ENCODE peak calls at places on chromosomes 7 and 10, in nine cellular contexts. J is Calu3; N is HL-60; X is Peyer's patch; A is AG09309; H is psoas muscle; R is CD4-positive, alpha-beta T cell; Y is ovary; F is fibroblast of pulmonary artery. T is an unnamed sample.
A peak's percentile ranks its signal among the peaks of the same experiment; 100 is the strongest.

GRCh38 chr7:144830024-144830785 is 5.6 kb downstream of the TPK1 start:
- DNase-seq in J (no peak), N (no peak), X (no peak), A (no peak), H (no peak), R (no peak), Y (no peak), F (no peak), T (no peak)

GRCh38 chr7:133676805-133677370 is 424.0 kb downstream of the EXOC4 start:
- DNase-seq in J (no peak), N (no peak), X (no peak), A (peak; percentile 4), H (no peak), R (no peak), Y (no peak), F (peak; percentile 55), T (no peak)

GRCh38 chr7:44145419-44145968 is 4.4 kb upstream of the MYL7 start:
- DNase-seq in J (no peak), N (no peak), X (peak; percentile 24), A (no peak), H (peak; percentile 53), R (peak; percentile 44), Y (peak; percentile 29), F (no peak), T (peak; percentile 61)

GRCh38 chr10:11595395-11595692 is 16.1 kb downstream of the USP6NL start:
- DNase-seq in J (no peak), N (no peak), X (no peak), A (no peak), H (no peak), R (no peak), Y (no peak), F (peak; percentile 49), T (no peak)

GRCh38 chr10:46544989-46545791 is 11.3 kb downstream of the GPRIN2 start:
- DNase-seq in J (peak; percentile 70), N (no peak), X (peak; percentile 14), A (no peak), H (peak; percentile 38), R (no peak), Y (peak; percentile 6), F (peak; percentile 23), T (peak; percentile 25)

GRCh38 chr7:36821617-36822016 is 97.3 kb upstream of the AOAH start:
- DNase-seq in J (no peak), N (no peak), X (no peak), A (no peak), H (no peak), R (no peak), Y (no peak), F (no peak), T (no peak)

GRCh38 chr7:64654796-64655548 is 11.0 kb upstream of the ZNF107 start:
- DNase-seq in J (no peak), N (no peak), X (no peak), A (no peak), H (no peak), R (no peak), Y (no peak), F (no peak), T (no peak)

GRCh38 chr7:115086146-115086841 is 164.4 kb downstream of the MDFIC start:
- DNase-seq in J (no peak), N (no peak), X (no peak), A (no peak), H (no peak), R (no peak), Y (no peak), F (no peak), T (no peak)

GRCh38 chr10:79381804-79382221 is 34.5 kb downstream of the PPIF start:
- DNase-seq in J (peak; percentile 51), N (no peak), X (peak; percentile 35), A (peak; percentile 58), H (peak; percentile 84), R (no peak), Y (peak; percentile 54), F (peak; percentile 86), T (peak; percentile 68)

GRCh38 chr7:80596933-80597517 is 41.4 kb upstream of the CD36 start:
- DNase-seq in J (no peak), N (no peak), X (no peak), A (no peak), H (no peak), R (no peak), Y (no peak), F (no peak), T (no peak)

GRCh38 chr7:155343150-155343549 is 45.5 kb downstream of the INSIG1 start:
- DNase-seq in J (no peak), N (no peak), X (no peak), A (no peak), H (no peak), R (no peak), Y (no peak), F (no peak), T (no peak)

GRCh38 chr10:13080643-13081042 is 19.3 kb upstream of the OPTN start:
- DNase-seq in J (no peak), N (no peak), X (no peak), A (no peak), H (no peak), R (no peak), Y (no peak), F (no peak), T (no peak)

GRCh38 chr10:91603173-91603572 is 29.7 kb downstream of the PPP1R3C start:
- DNase-seq in J (no peak), N (no peak), X (no peak), A (no peak), H (no peak), R (no peak), Y (no peak), F (no peak), T (no peak)

GRCh38 chr10:317219-317868 is 182.1 kb downstream of the ZMYND11 start:
- DNase-seq in J (no peak), N (no peak), X (peak; percentile 77), A (peak; percentile 17), H (no peak), R (no peak), Y (no peak), F (peak; percentile 83), T (no peak)

DNA sequence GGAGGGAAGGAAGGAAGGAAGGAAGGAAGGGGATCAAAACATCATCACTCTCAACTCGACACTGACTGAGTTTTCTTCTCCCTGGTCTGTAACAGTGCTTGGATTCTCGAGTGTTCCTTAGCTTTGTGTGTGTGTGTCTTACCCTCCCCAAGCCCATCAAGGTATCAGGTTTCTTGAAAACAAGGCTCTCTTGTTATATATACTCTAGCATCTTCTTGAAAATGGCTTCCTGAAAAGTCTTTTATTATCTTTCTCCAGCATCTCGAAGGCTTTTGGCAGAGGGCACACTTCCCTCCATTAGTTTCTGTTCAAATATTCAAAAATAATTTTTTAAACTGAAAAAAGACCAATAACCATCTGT is 13.4 kb downstream of the SERPINE1 start:
- DNase-seq in J (no peak), N (no peak), X (no peak), A (no peak), H (no peak), R (no peak), Y (no peak), F (peak; percentile 78), T (no peak)
- TF ChIP-seq CTCF in J (no peak), N (no peak), X (no peak), A (no peak), H (no peak), R (no peak), Y (no peak), F (no peak), T (no peak)

GRCh38 chr10:19819419-19820033 is 3.3 kb downstream of the PLXDC2 start:
- DNase-seq in J (no peak), N (no peak), X (no peak), A (no peak), H (no peak), R (no peak), Y (no peak), F (peak; percentile 76), T (no peak)
- TF ChIP-seq CTCF in J (peak; percentile 57), N (peak; percentile 21), X (no peak), A (peak; percentile 63), H (peak; percentile 82), R (peak; percentile 64), Y (peak; percentile 72), F (peak; percentile 81), T (peak; percentile 96)

GRCh38 chr7:2554654-2555053 is 670 bp downstream of the BRAT1 start:
- DNase-seq in J (no peak), N (no peak), X (no peak), A (no peak), H (no peak), R (no peak), Y (no peak), F (no peak), T (peak; percentile 37)
- TF ChIP-seq CTCF in J (no peak), N (no peak), X (no peak), A (no peak), H (no peak), R (no peak), Y (no peak), F (no peak), T (no peak)

GRCh38 chr10:71623986-71624291 is 95.6 kb downstream of the C10orf105 start:
- DNase-seq in J (no peak), N (no peak), X (no peak), A (no peak), H (no peak), R (no peak), Y (no peak), F (no peak), T (no peak)

GRCh38 chr10:71621783-71622526 is 97.6 kb downstream of the C10orf105 start:
- DNase-seq in J (peak; percentile 61), N (no peak), X (no peak), A (no peak), H (no peak), R (no peak), Y (peak; percentile 57), F (peak; percentile 11), T (no peak)

GRCh38 chr10:71621263-71621751 is 98.3 kb downstream of the C10orf105 start:
- DNase-seq in J (no peak), N (no peak), X (no peak), A (no peak), H (no peak), R (no peak), Y (peak; percentile 83), F (no peak), T (peak; percentile 71)

GRCh38 chr10:71622656-71623055 is 96.9 kb downstream of the C10orf105 start:
- DNase-seq in J (no peak), N (no peak), X (no peak), A (no peak), H (no peak), R (no peak), Y (peak; percentile 53), F (no peak), T (no peak)

DNA sequence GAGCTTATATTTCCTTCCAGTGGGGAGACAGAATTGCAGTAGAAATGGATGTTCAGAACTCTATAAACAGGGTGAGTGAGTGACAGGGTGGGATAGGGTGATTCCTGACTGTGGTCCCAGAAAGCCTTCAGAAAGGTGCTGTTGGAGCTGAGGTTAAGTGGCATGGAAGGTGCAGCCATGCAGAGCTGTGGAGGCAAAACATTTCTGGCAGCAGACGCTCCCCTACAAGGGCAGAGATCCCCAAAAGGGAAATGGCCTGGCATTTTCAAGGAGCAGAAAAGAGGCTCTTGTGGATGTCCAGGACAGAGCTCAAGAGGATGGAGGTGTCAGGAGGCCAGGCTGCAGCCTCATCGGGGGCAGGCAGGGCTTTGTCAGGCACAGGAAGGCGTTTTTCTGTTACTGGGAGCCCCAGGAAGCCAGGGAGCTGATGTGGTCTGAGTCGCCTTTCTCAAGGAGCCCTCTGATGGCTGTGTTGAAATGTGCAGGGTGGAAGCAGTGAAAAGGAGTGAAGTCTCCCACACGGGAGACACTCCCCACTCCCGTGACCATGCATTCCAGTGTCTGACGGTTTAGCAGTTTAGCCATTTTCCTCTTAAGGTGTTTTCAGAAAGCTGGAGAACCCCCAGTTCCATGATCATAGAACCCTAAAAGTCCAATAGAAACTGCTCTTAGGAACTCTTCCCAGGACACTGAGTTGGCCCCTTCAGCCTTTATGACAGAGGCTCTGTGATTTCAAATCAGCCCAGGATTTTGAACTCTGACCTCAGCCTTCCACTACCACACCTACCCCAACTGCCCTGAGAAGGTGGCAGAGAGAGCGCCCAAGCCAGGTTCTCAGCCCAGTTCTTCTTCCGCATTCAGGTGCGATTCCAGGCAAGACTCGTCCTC is 96.2 kb downstream of the C10orf105 start:
- DNase-seq in J (peak; percentile 46), N (no peak), X (no peak), A (no peak), H (no peak), R (no peak), Y (no peak), F (peak; percentile 23), T (peak; percentile 37)
- TF ChIP-seq CTCF in J (peak; percentile 32), N (peak; percentile 25), X (no peak), A (peak; percentile 40), H (no peak), R (no peak), Y (no peak), F (peak; percentile 26), T (peak; percentile 30)

T was measured in dorsolateral prefrontal cortex.